ENCODE peak calls at places on chromosomes 12 and 14, in eight cellular contexts. D is mucosa of descending colon, E is left ventricle myocardium inferior, F is nephron progenitor cell, S is left lung, W is AG09319, G is fibroblast of lung, U is PC-3. B is an unnamed sample.

GRCh38 chr14:96585672-96586013 is 83.5 kb downstream of the PAPOLA start:
- DNase-seq in D (no peak), E (no peak), F (no peak), S (no peak), W (no peak), G (no peak), U (no peak), B (no peak)

GRCh38 chr14:98701377-98701776 is 570.6 kb downstream of the BCL11B start:
- DNase-seq in D (no peak), E (no peak), F (no peak), S (no peak), W (no peak), G (no peak), U (no peak), B (no peak)

GRCh38 chr12:108565976-108566375 is 3.6 kb downstream of the ISCU start:
- DNase-seq in D (peak), E (peak), F (no peak), S (peak), W (peak), G (peak), U (peak), B (no peak)

GRCh38 chr14:104364830-104365229 is 214.7 kb upstream of the C14orf180 start:
- DNase-seq in D (no peak), E (no peak), F (no peak), S (no peak), W (no peak), G (no peak), U (no peak), B (no peak)

GRCh38 chr12:68919581-68920239 is 13.3 kb downstream of the CPM start:
- DNase-seq in D (no peak), E (no peak), F (no peak), S (no peak), W (no peak), G (no peak), U (no peak), B (no peak)

GRCh38 chr14:101714394-101714793 is 47.1 kb upstream of the PPP2R5C start:
- DNase-seq in D (no peak), E (no peak), F (no peak), S (no peak), W (no peak), G (no peak), U (no peak), B (no peak)

GRCh38 chr12:27001663-27002062 is 12.5 kb downstream of the TM7SF3 start:
- DNase-seq in D (no peak), E (no peak), F (no peak), S (no peak), W (no peak), G (no peak), U (no peak), B (no peak)

GRCh38 chr12:57127710-57128518 is at the start of gene LRP1:
- DNase-seq in D (peak), E (peak), F (peak), S (peak), W (peak), G (peak), U (peak), B (peak)

GRCh38 chr12:50619610-50619958 is 114.8 kb downstream of the DIP2B start:
- DNase-seq in D (no peak), E (no peak), F (no peak), S (no peak), W (no peak), G (no peak), U (no peak), B (no peak)

GRCh38 chr14:58699656-58700055 is 61.9 kb downstream of the DACT1 start:
- DNase-seq in D (no peak), E (no peak), F (no peak), S (no peak), W (peak), G (no peak), U (no peak), B (no peak)

GRCh38 chr14:71773900-71774481 is 158.2 kb upstream of the RGS6 start:
- DNase-seq in D (no peak), E (no peak), F (no peak), S (no peak), W (no peak), G (no peak), U (no peak), B (no peak)

GRCh38 chr14:90499908-90500664 is 103.3 kb downstream of the CALM1 start:
- DNase-seq in D (no peak), E (no peak), F (no peak), S (peak), W (no peak), G (no peak), U (no peak), B (no peak)

GRCh38 chr12:94779520-94779919 is 129.2 kb upstream of the TMCC3 start:
- DNase-seq in D (no peak), E (no peak), F (no peak), S (no peak), W (no peak), G (peak), U (no peak), B (no peak)

GRCh38 chr14:103404032-103404918 is 19.1 kb downstream of the MARK3 start:
- DNase-seq in D (no peak), E (no peak), F (no peak), S (no peak), W (no peak), G (no peak), U (no peak), B (no peak)

GRCh38 chr12:20319374-20319773 is 49.0 kb upstream of the PDE3A start:
- DNase-seq in D (no peak), E (no peak), F (no peak), S (no peak), W (no peak), G (no peak), U (no peak), B (no peak)

GRCh38 chr14:91889477-91890211 is 22.3 kb upstream of the TC2N start:
- DNase-seq in D (peak), E (no peak), F (no peak), S (no peak), W (no peak), G (no peak), U (no peak), B (peak)

GRCh38 chr14:100898935-100899840 is 4.3 kb downstream of the RTL1 start:
- DNase-seq in D (no peak), E (peak), F (no peak), S (peak), W (no peak), G (no peak), U (no peak), B (no peak)

GRCh38 chr14:64060199-64060545 is 207.4 kb downstream of the SYNE2 start:
- DNase-seq in D (peak), E (no peak), F (no peak), S (no peak), W (no peak), G (no peak), U (peak), B (no peak)

GRCh38 chr14:23361320-23361719 is 3.7 kb downstream of the EFS start:
- DNase-seq in D (no peak), E (no peak), F (no peak), S (no peak), W (no peak), G (peak), U (no peak), B (no peak)

GRCh38 chr12:97936165-97936564 is 473.6 kb downstream of the RMST start:
- DNase-seq in D (no peak), E (no peak), F (no peak), S (no peak), W (no peak), G (no peak), U (no peak), B (no peak)

GRCh38 chr14:74083784-74084276 is 423 bp downstream of the ALDH6A1 start:
- DNase-seq in D (peak), E (no peak), F (no peak), S (no peak), W (no peak), G (no peak), U (no peak), B (no peak)

GRCh38 chr14:78688503-78688902 is 518.3 kb downstream of the NRXN3 start:
- DNase-seq in D (no peak), E (no peak), F (no peak), S (no peak), W (no peak), G (no peak), U (no peak), B (no peak)

GRCh38 chr12:106112094-106112822 is 26.5 kb downstream of the NUAK1 start:
- DNase-seq in D (no peak), E (no peak), F (no peak), S (no peak), W (no peak), G (no peak), U (no peak), B (no peak)

GRCh38 chr12:6887460-6887859 is 14.4 kb upstream of the SPSB2 start:
- DNase-seq in D (no peak), E (no peak), F (no peak), S (peak), W (no peak), G (no peak), U (no peak), B (no peak)

GRCh38 chr14:89283327-89284060 is 133.5 kb downstream of the FOXN3 start:
- DNase-seq in D (no peak), E (no peak), F (no peak), S (no peak), W (no peak), G (no peak), U (no peak), B (no peak)

GRCh38 chr12:95611676-95612309 is 60.5 kb upstream of the USP44 start:
- DNase-seq in D (no peak), E (no peak), F (no peak), S (no peak), W (no peak), G (no peak), U (peak), B (no peak)

GRCh38 chr12:71476513-71476912 is 36.9 kb downstream of the LGR5 start:
- DNase-seq in D (no peak), E (no peak), F (no peak), S (no peak), W (peak), G (peak), U (peak), B (no peak)

DNA sequence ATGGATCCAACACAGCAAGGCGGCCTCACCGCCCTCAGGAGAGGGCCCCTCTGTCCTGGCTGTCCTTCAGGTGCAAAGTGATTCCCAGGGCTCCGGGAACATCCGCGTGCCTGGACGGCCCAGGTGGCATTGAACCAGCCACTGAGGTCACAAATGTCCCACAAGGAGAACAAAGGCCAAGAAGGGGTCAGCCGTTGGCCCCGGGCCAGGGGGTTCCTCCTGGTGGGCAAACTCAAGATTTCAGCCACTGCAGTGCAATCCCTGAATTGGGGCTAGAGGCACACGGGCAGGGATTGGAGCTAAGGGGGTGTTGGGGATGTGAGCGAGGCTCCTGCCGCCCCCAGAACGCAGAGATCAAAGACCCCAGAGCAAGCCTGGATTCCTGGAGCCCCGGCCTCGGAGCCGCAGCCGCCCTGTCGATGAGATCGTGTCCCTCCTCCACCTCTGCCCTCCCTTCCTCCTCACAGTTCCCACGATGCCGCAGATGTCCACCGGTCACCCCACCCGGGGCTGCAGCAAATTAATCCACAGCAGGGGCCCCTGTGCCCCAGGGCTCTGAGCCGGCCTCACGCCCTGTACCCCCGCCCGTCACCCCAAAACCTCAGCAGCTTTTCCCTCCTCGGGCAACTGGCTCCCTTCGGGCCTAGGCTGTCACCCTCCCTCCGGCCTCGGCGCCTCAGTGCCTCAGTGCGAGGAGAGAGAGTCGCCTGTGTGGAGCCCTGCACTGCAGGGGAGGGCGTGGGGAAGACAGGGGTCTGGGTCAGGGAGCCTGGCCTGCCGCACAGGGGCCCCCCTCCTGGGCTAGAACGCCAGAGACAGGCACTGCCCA is 56.7 kb upstream of the GALNT9 start:
- DNase-seq in D (no peak), E (no peak), F (no peak), S (peak), W (no peak), G (no peak), U (no peak), B (no peak)
- TF ChIP-seq CTCF in D (no peak), E (no peak), F (no peak), S (no peak), W (no peak), G (no peak), U (no peak), B (peak)

GRCh38 chr12:12890815-12891645 is at the start of gene GPRC5A:
- DNase-seq in D (peak), E (peak), F (peak), S (peak), W (peak), G (peak), U (peak), B (peak)

GRCh38 chr12:12892670-12893290 is 1.4 kb downstream of the GPRC5A start:
- DNase-seq in D (peak), E (no peak), F (no peak), S (peak), W (no peak), G (no peak), U (peak), B (no peak)

GRCh38 chr12:12889701-12890100 is 1.7 kb upstream of the GPRC5A start:
- DNase-seq in D (no peak), E (no peak), F (no peak), S (no peak), W (no peak), G (no peak), U (no peak), B (no peak)

GRCh38 chr12:12891646-12892355 is 439 bp downstream of the GPRC5A start:
- DNase-seq in D (no peak), E (no peak), F (no peak), S (no peak), W (no peak), G (no peak), U (no peak), B (no peak)

GRCh38 chr12:12890492-12890814 is 909 bp upstream of the GPRC5A start:
- DNase-seq in D (peak), E (no peak), F (no peak), S (peak), W (no peak), G (peak), U (no peak), B (peak)
- TF ChIP-seq CTCF in D (no peak), E (no peak), F (no peak), S (no peak), W (no peak), G (peak), U (no peak), B (no peak)

GRCh38 chr14:24394275-24394674 is 4.5 kb upstream of the NYNRIN start:
- DNase-seq in D (no peak), E (no peak), F (no peak), S (no peak), W (no peak), G (no peak), U (peak), B (no peak)

GRCh38 chr14:24395609-24396580 is 2.9 kb upstream of the NYNRIN start:
- DNase-seq in D (no peak), E (no peak), F (no peak), S (no peak), W (no peak), G (no peak), U (no peak), B (no peak)

GRCh38 chr14:24389266-24389855 is 9.4 kb upstream of the NYNRIN start:
- DNase-seq in D (no peak), E (no peak), F (no peak), S (no peak), W (no peak), G (peak), U (peak), B (no peak)

GRCh38 chr14:24390696-24391468 is 7.9 kb upstream of the NYNRIN start:
- DNase-seq in D (no peak), E (no peak), F (no peak), S (no peak), W (no peak), G (no peak), U (no peak), B (no peak)

GRCh38 chr14:24392327-24393098 is 6.3 kb upstream of the NYNRIN start:
- DNase-seq in D (no peak), E (no peak), F (no peak), S (no peak), W (no peak), G (peak), U (peak), B (no peak)
- TF ChIP-seq CTCF in D (no peak), E (no peak), F (no peak), S (no peak), W (no peak), G (peak), U (peak), B (no peak)

GRCh38 chr12:120235369-120236123 is 30.0 kb downstream of the PXN start:
- DNase-seq in D (no peak), E (peak), F (peak), S (no peak), W (no peak), G (no peak), U (no peak), B (no peak)
- TF ChIP-seq CTCF in D (no peak), E (peak), F (peak), S (no peak), W (peak), G (peak), U (peak), B (peak)

GRCh38 chr12:31210104-31210503 is 115.8 kb downstream of the SINHCAF start:
- DNase-seq in D (no peak), E (no peak), F (no peak), S (no peak), W (no peak), G (peak), U (no peak), B (no peak)
- TF ChIP-seq CTCF in D (no peak), E (no peak), F (no peak), S (no peak), W (no peak), G (no peak), U (no peak), B (no peak)

DNA sequence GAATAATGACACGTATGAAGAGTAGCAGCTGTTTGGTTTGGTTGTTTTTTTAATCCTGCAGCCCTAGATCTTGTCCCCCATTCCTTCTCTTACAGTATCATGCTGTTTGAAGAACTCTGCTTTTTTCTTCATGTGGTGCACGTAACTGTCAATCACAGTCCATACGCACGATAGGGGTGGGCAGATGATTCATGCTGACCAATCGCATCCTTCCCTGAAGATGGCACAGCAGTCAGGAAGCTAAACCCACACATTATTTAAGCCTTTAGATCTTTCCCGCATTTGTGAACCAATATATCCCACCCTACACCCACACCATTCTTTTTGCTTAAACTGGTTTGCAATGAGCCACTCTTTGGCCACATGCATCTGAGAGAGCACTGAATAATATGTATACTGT is 158.9 kb upstream of the PLEKHA5 start:
- DNase-seq in D (no peak), E (no peak), F (no peak), S (no peak), W (no peak), G (no peak), U (no peak), B (no peak)
- TF ChIP-seq CTCF in D (no peak), E (no peak), F (no peak), S (no peak), W (no peak), G (no peak), U (no peak), B (no peak)

DNA sequence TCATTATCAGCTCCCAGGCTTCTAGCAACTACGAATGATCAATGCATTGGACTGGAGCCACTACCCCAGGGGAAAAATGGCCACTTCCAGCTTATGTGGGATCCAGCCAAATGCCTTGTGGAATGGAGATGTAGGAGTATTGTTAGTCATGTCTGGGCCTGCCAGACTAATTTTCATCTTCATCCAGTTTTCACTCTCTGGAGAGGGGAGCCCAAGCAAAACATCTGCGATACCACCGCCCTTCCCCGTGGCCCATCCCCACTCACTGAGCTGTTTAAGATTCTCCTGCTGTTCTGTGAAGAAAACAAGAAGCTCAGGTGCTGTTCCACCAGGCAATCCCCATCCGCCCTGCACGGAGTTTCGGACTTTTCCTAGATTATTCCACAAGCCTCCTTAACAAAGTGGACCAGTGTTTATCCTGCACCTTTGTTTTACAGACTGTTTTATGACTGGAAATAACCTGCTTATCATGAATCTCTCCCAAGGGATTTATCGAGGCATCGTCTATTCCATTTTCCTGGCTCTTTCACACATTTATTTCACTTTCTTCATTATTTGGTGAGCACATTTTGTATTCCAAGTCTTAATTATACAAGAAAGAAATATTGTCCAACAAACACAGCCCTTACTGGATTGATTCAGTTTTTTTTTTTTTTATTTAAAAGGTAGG is 35.5 kb upstream of the MAX start:
- DNase-seq in D (no peak), E (no peak), F (no peak), S (no peak), W (no peak), G (no peak), U (no peak), B (no peak)
- TF ChIP-seq CTCF in D (no peak), E (no peak), F (no peak), S (no peak), W (no peak), G (no peak), U (no peak), B (no peak)

GRCh38 chr12:104340917-104341611 is 37.5 kb downstream of the EID3 start:
- DNase-seq in D (no peak), E (no peak), F (no peak), S (no peak), W (no peak), G (no peak), U (no peak), B (no peak)

GRCh38 chr12:104340177-104340576 is 36.6 kb downstream of the EID3 start:
- DNase-seq in D (no peak), E (no peak), F (no peak), S (no peak), W (no peak), G (peak), U (no peak), B (no peak)

GRCh38 chr12:104342147-104342546 is 38.6 kb downstream of the EID3 start:
- DNase-seq in D (no peak), E (no peak), F (no peak), S (no peak), W (no peak), G (no peak), U (no peak), B (no peak)

GRCh38 chr12:104337030-104337558 is 33.6 kb downstream of the EID3 start:
- DNase-seq in D (no peak), E (no peak), F (no peak), S (no peak), W (no peak), G (no peak), U (no peak), B (no peak)

GRCh38 chr12:104339663-104340062 is 36.1 kb downstream of the EID3 start:
- DNase-seq in D (no peak), E (no peak), F (no peak), S (no peak), W (no peak), G (no peak), U (no peak), B (no peak)
- TF ChIP-seq CTCF in D (no peak), E (no peak), F (no peak), S (no peak), W (no peak), G (no peak), U (peak), B (no peak)